ENCODE peak calls at places on chromosome 20, in seven cellular contexts. P is upper lobe of left lung, F is heart left ventricle, B is esophagus muscularis mucosa, O is Peyer's patch, S is tibial nerve, D is H1. U is an unnamed sample. For H3K4me1, the result is how much of the 10 kb centered on the place peaks cover.

GRCh38 chr20:33239418-33239817 is 3.6 kb downstream of the BPIFA1 start:
- DNase-seq in P (no peak), F (no peak), B (no peak), O (no peak), S (no peak), D (no peak), U (no peak)

GRCh38 chr20:6473197-6473596 is 294.3 kb upstream of the BMP2 start:
- DNase-seq in P (no peak), F (no peak), B (no peak), O (no peak), S (no peak), D (no peak), U (no peak)

GRCh38 chr20:31842471-31843157 is 2.8 kb downstream of the FOXS1 start:
- DNase-seq in P (no peak), F (peak), B (no peak), O (no peak), S (no peak), D (no peak), U (peak)

GRCh38 chr20:31630187-31630790 is 7.4 kb upstream of the COX4I2 start:
- DNase-seq in P (no peak), F (no peak), B (no peak), O (no peak), S (no peak), D (no peak), U (no peak)

GRCh38 chr20:32560989-32561830 is 23.9 kb downstream of the NOL4L start:
- DNase-seq in P (no peak), F (no peak), B (no peak), O (no peak), S (no peak), D (peak), U (no peak)

GRCh38 chr20:47999166-47999565 is 213.9 kb upstream of the SULF2 start:
- DNase-seq in P (no peak), F (no peak), B (no peak), O (no peak), S (no peak), D (no peak), U (no peak)

GRCh38 chr20:47781631-47782030 is 3.6 kb downstream of the SULF2 start:
- DNase-seq in P (no peak), F (no peak), B (no peak), O (no peak), S (no peak), D (no peak), U (no peak)

GRCh38 chr20:48210111-48211029 is 425.1 kb upstream of the SULF2 start:
- DNase-seq in P (no peak), F (peak), B (no peak), O (no peak), S (no peak), D (no peak), U (no peak)

GRCh38 chr20:871436-871835 is 37.9 kb downstream of the FAM110A start:
- DNase-seq in P (no peak), F (no peak), B (no peak), O (no peak), S (no peak), D (no peak), U (no peak)

GRCh38 chr20:17530716-17531536 is at the start of gene BFSP1:
- DNase-seq in P (peak), F (peak), B (no peak), O (no peak), S (no peak), D (peak), U (peak)

GRCh38 chr20:11008444-11008843 is 334.6 kb upstream of the JAG1 start:
- DNase-seq in P (no peak), F (no peak), B (no peak), O (no peak), S (no peak), D (no peak), U (no peak)

GRCh38 chr20:32418376-32418775 is 60.2 kb downstream of the ASXL1 start:
- DNase-seq in P (no peak), F (no peak), B (no peak), O (no peak), S (no peak), D (no peak), U (no peak)

GRCh38 chr20:45836841-45837240 is 3.2 kb downstream of the SNX21 start:
- DNase-seq in P (no peak), F (no peak), B (no peak), O (no peak), S (no peak), D (no peak), U (no peak)

GRCh38 chr20:48944663-48945297 is 23.3 kb downstream of the ARFGEF2 start:
- DNase-seq in P (no peak), F (no peak), B (no peak), O (no peak), S (no peak), D (no peak), U (no peak)

GRCh38 chr20:58822175-58822574 is 28.5 kb downstream of the GNAS-AS1 start:
- DNase-seq in P (peak), F (no peak), B (no peak), O (no peak), S (no peak), D (no peak), U (no peak)

GRCh38 chr20:5143856-5144255 is 17.0 kb downstream of the CDS2 start:
- DNase-seq in P (no peak), F (no peak), B (no peak), O (no peak), S (no peak), D (no peak), U (no peak)

GRCh38 chr20:10602141-10602660 is 71.6 kb downstream of the JAG1 start:
- DNase-seq in P (no peak), F (no peak), B (no peak), O (no peak), S (no peak), D (no peak), U (no peak)

GRCh38 chr20:3705491-3705969 is 6.9 kb downstream of the SIGLEC1 start:
- DNase-seq in P (no peak), F (no peak), B (no peak), O (no peak), S (no peak), D (no peak), U (no peak)

GRCh38 chr20:37598101-37598530 is 70.4 kb upstream of the BLCAP start:
- DNase-seq in P (no peak), F (no peak), B (no peak), O (no peak), S (no peak), D (peak), U (no peak)

GRCh38 chr20:38147166-38147565 is 17.9 kb downstream of the TGM2 start:
- DNase-seq in P (no peak), F (no peak), B (no peak), O (no peak), S (no peak), D (no peak), U (no peak)

GRCh38 chr20:19251958-19252669 is 39.7 kb downstream of the SLC24A3 start:
- DNase-seq in P (no peak), F (no peak), B (peak), O (no peak), S (no peak), D (peak), U (no peak)

GRCh38 chr20:59105581-59105980 is 58.0 kb upstream of the ZNF831 start:
- DNase-seq in P (no peak), F (no peak), B (peak), O (no peak), S (no peak), D (no peak), U (no peak)

GRCh38 chr20:50298554-50299324 is 108.1 kb downstream of the CEBPB start:
- DNase-seq in P (no peak), F (peak), B (no peak), O (no peak), S (no peak), D (no peak), U (peak)

GRCh38 chr20:36216314-36217025 is 19.8 kb upstream of the AAR2 start:
- DNase-seq in P (no peak), F (no peak), B (no peak), O (no peak), S (no peak), D (no peak), U (no peak)

GRCh38 chr20:36218380-36219064 is 17.8 kb upstream of the AAR2 start:
- DNase-seq in P (no peak), F (no peak), B (no peak), O (no peak), S (no peak), D (no peak), U (no peak)

GRCh38 chr20:36214684-36215256 is 21.5 kb upstream of the AAR2 start:
- DNase-seq in P (no peak), F (no peak), B (no peak), O (no peak), S (no peak), D (no peak), U (no peak)

GRCh38 chr20:36215778-36216177 is 20.5 kb upstream of the AAR2 start:
- DNase-seq in P (no peak), F (no peak), B (no peak), O (no peak), S (no peak), D (no peak), U (no peak)

DNA sequence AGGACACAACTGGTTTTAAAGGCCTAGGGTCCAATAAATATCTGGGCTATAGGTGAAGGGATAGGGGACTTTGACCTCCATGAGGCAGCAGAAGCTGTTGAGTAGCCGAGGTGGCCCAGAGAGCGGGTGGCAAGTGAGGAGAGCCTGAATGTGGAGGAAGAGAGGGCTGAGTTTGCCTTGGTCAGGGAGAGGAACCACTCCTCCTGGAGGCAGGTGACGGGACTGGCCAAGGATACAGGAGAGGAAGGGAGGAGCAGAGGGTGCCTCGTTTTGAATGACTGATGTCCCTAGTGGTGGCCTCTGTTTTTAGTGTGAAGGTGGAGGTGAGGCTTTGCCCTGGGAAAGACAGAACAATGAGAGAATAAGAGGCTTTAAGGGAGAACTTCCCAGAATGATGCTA is 19.1 kb upstream of the AAR2 start:
- DNase-seq in P (no peak), F (no peak), B (no peak), O (no peak), S (no peak), D (peak), U (no peak)
- TF ChIP-seq CTCF in P (no peak), F (no peak), B (no peak), O (no peak), S (no peak), D (peak), U (no peak)

DNA sequence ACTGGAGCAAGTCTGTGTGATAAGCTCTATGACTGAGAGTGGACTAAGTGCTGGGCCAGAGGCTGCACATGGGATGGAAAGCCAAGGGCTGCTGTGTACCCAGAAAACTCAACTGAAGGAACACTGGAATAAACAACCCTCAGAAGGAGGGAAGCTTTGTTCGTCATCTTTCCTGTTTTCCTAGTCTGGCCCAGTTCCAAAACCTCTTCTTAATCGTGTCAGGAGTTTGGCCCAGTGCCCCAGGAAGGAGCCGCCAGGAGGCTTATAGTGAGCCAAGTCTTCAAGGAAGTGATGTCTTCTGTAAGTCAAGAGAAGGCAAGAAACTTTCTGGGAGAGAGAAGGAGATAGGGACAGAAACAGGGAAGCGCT is 23.3 kb upstream of the TOP1 start:
- DNase-seq in P (peak), F (peak), B (peak), O (no peak), S (peak), D (no peak), U (peak)
- H3K4me1 ChIP-seq in P (half or more), F (under half), B (under half), O (under half), S (under half), D (under half), U (under half)

GRCh38 chr20:24783631-24784492 is 165.2 kb upstream of the CST7 start:
- DNase-seq in P (no peak), F (no peak), B (no peak), O (no peak), S (no peak), D (peak), U (no peak)

GRCh38 chr20:24784607-24785006 is 164.5 kb upstream of the CST7 start:
- DNase-seq in P (no peak), F (no peak), B (no peak), O (no peak), S (no peak), D (no peak), U (no peak)

GRCh38 chr20:24782221-24782620 is 166.8 kb upstream of the CST7 start:
- DNase-seq in P (no peak), F (no peak), B (no peak), O (no peak), S (no peak), D (no peak), U (no peak)

GRCh38 chr20:24781061-24781980 is 167.7 kb upstream of the CST7 start:
- DNase-seq in P (peak), F (no peak), B (no peak), O (no peak), S (no peak), D (peak), U (no peak)

GRCh38 chr20:24782801-24783630 is 166.1 kb upstream of the CST7 start:
- DNase-seq in P (no peak), F (no peak), B (no peak), O (no peak), S (no peak), D (no peak), U (no peak)
- TF ChIP-seq POLR2A in P (no peak), F (no peak), B (no peak), O (no peak), S (no peak), D (no peak), U (no peak)

GRCh38 chr20:39909447-39909846 is 779.6 kb downstream of the MAFB start:
- DNase-seq in P (peak), F (no peak), B (no peak), O (no peak), S (no peak), D (no peak), U (no peak)
- TF ChIP-seq CTCF in P (no peak), F (no peak), B (no peak), O (no peak), S (no peak), D (no peak), U (no peak)

GRCh38 chr20:62192635-62193034 is 9.8 kb downstream of the MTG2 start:
- DNase-seq in P (no peak), F (no peak), B (no peak), O (no peak), S (no peak), D (no peak), U (peak)

GRCh38 chr20:62195072-62195400 is 12.2 kb downstream of the MTG2 start:
- DNase-seq in P (no peak), F (no peak), B (no peak), O (no peak), S (no peak), D (no peak), U (peak)

GRCh38 chr20:62193079-62194025 is 10.5 kb downstream of the MTG2 start:
- DNase-seq in P (no peak), F (no peak), B (no peak), O (no peak), S (no peak), D (no peak), U (peak)

GRCh38 chr20:62190639-62191411 is 8.0 kb downstream of the MTG2 start:
- DNase-seq in P (no peak), F (no peak), B (no peak), O (no peak), S (no peak), D (no peak), U (no peak)

DNA sequence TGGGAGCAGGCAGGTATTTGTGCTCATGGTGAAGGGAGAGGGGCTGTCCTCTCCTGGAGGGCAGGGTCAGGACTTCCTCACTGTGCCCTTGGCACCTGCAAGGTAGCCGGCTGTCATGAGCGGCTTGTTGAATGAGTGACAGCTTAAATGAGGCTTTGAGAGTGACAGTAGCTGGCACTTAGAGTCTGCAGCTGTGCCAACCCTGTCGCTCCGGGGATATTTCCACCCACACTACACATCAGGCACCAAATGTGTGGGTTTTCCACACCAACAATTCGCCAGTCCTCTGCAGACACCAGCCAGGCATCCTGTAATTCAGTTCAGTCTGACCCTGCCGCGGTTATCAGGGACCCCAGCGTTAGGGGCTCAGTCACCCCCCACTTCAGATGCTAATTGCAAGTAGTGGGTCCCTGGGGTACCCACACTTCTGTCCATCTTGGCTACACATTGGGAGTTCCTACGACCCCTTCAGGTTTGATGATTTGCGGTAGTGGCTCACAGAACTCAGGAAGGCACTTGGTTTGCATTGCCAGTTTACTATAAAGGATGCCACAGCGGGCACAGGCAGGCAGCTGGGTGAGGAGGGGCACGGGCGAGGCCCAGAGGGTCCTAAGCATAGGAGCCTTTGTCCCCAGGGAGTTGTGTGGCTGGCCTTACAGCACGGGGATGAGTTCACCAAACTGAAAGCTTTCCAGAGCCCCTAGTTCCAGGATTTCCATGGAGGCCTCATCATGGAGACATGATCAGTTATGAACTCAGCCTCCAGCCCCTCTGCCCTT is 9.1 kb downstream of the MTG2 start:
- DNase-seq in P (no peak), F (no peak), B (no peak), O (no peak), S (no peak), D (no peak), U (peak)
- H3K4me1 ChIP-seq in P (under half), F (under half), B (under half), O (under half), S (under half), D (under half), U (under half)

DNA sequence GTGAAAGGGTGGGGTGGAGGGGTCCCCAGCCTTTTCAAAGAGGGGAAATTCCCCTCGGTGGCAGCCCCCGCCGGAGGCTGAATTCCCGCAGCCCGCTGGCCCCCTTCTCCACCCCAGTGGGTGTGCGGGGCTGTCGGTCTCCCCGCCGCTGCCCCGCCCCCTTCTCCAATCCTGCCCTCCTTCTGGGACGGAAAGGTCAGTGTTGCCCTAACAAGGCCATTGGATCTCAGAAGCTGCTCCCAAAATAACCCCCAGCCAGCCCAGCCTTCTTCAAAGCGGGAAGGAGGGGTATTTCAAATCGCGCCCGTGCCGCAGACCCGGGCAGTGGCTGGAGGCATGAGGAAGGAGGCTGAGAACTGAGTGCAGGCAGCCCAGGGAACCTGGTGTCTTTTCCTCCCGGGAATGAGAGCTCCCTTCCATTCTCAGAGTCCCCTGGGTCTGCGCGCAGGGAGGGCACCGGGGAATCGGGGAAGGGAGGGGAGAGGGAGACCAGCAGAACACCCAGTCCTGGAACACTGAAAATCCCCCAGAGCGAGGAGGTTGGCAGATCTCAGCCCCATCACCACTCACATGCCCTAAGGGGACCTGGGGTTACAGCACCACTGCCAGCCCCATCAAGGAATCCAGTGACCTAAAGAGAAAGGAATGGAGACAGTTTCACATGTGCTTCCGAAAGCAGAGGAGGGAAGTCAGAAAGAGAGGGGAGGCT is at the start of gene JPH2:
- DNase-seq in P (no peak), F (peak), B (peak), O (no peak), S (no peak), D (peak), U (peak)
- TF ChIP-seq POLR2A in P (no peak), F (peak), B (peak), O (no peak), S (no peak), D (no peak), U (no peak)

DNA sequence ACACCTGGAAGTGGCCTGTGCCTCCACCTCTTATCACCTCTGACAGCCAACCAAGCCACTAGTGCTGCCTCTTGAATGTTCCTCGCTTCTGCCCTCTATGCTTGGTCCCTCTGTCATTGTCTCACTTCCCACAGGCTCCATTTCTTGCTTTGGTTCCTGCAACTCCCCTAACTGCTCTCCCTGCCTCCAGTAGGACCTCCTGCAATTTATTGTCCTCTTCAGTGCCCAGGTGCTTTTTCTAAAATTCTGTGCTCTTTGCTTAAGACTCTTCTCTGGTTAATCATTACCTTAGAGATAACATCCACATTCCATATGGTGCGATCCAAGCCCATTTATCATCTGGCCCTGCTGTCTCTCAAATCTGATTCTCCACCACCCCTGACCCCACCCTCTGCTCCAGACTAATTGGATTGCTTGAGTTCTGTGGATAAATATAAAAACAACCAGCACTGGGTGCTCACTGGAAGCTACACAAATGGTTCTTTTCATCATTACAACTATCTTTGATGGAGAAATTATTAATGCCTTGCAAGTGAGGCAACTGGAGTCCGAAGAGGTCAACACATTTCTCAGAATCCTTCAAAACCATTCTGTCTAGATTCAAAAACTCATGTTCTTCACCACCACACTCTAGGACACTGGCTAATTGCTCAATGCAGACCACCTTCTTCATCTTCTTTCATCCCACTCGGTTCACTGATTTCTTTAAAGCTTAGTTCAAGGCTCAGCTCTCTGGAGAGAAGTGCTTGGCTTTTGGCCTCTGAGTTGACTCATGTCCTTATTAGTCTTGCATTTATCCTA is 47.2 kb downstream of the FOXA2 start:
- DNase-seq in P (no peak), F (no peak), B (peak), O (no peak), S (no peak), D (no peak), U (no peak)
- TF ChIP-seq CTCF in P (no peak), F (no peak), B (no peak), O (no peak), S (no peak), D (no peak), U (no peak)